ENCODE peak calls at places on chromosomes 11 and 22, in five cellular contexts. V, Q, X, H and Y are unnamed samples.

GRCh38 chr11:70931430-70931829 is 320.9 kb downstream of the SHANK2 start:
- DNase-seq in V (no peak), Q (no peak), X (no peak), H (no peak), Y (no peak)

GRCh38 chr11:44926036-44926435 is 24.6 kb downstream of the TP53I11 start:
- DNase-seq in V (no peak), Q (no peak), X (peak), H (no peak), Y (no peak)

GRCh38 chr11:66489636-66490035 is 9.4 kb downstream of the DPP3 start:
- DNase-seq in V (no peak), Q (no peak), X (no peak), H (no peak), Y (no peak)

GRCh38 chr22:28025866-28026575 is 107.0 kb upstream of the PITPNB start:
- DNase-seq in V (no peak), Q (no peak), X (no peak), H (no peak), Y (no peak)

GRCh38 chr11:2892215-2893020 is 6.8 kb upstream of the CDKN1C start:
- DNase-seq in V (no peak), Q (peak), X (peak), H (peak), Y (no peak)

GRCh38 chr11:58125469-58125868 is at the start of gene OR9I1:
- DNase-seq in V (no peak), Q (no peak), X (no peak), H (no peak), Y (no peak)

GRCh38 chr11:111565111-111565720 is 24.7 kb downstream of the LAYN start:
- DNase-seq in V (peak), Q (peak), X (peak), H (peak), Y (no peak)

GRCh38 chr22:17398159-17398558 is 28.9 kb downstream of the CECR2 start:
- DNase-seq in V (no peak), Q (no peak), X (no peak), H (no peak), Y (no peak)

GRCh38 chr11:86103808-86104207 is 34.9 kb upstream of the PICALM start:
- DNase-seq in V (no peak), Q (no peak), X (no peak), H (peak), Y (no peak)

GRCh38 chr11:61918251-61919112 is 1.1 kb upstream of the RAB3IL1 start:
- DNase-seq in V (no peak), Q (no peak), X (peak), H (no peak), Y (no peak)

GRCh38 chr11:107898270-107898669 is 30.0 kb upstream of the RAB39A start:
- DNase-seq in V (peak), Q (peak), X (no peak), H (peak), Y (no peak)

GRCh38 chr11:45457649-45458048 is 171.5 kb upstream of the SYT13 start:
- DNase-seq in V (peak), Q (no peak), X (no peak), H (peak), Y (no peak)

GRCh38 chr11:2132874-2133480 is 6.2 kb downstream of the IGF2 start:
- DNase-seq in V (no peak), Q (no peak), X (no peak), H (no peak), Y (no peak)

GRCh38 chr22:23681026-23681809 is 9.6 kb upstream of the RGL4 start:
- DNase-seq in V (no peak), Q (no peak), X (no peak), H (no peak), Y (no peak)

GRCh38 chr11:109120341-109120740 is 301.6 kb upstream of the C11orf87 start:
- DNase-seq in V (no peak), Q (no peak), X (no peak), H (no peak), Y (no peak)

GRCh38 chr11:2359557-2359956 is 17.6 kb upstream of the CD81 start:
- DNase-seq in V (no peak), Q (no peak), X (peak), H (no peak), Y (no peak)

GRCh38 chr11:71446942-71447688 is 1.1 kb downstream of the DHCR7 start:
- DNase-seq in V (no peak), Q (no peak), X (peak), H (peak), Y (peak)